ENCODE peak calls at places on chromosomes 4 and X, in nine cellular contexts. D, W, H, E, Z, P, V, R and I are unnamed samples.

GRCh38 chr4:98741952-98742351 is 83.5 kb upstream of the TSPAN5 start:
- DNase-seq in H (no peak), R (no peak), P (no peak), D (no peak), E (no peak), W (no peak), Z (no peak), V (no peak), I (no peak)

GRCh38 chrX:100350704-100351489 is 59.2 kb downstream of the PCDH19 start:
- DNase-seq in H (no peak), R (no peak), P (no peak), E (no peak), W (no peak), D (no peak), Z (no peak), V (no peak), I (no peak)

GRCh38 chr4:8238515-8239053 is 31.0 kb upstream of the HTRA3 start:
- DNase-seq in V (no peak), Z (no peak), E (no peak), W (no peak), D (peak; percentile 21), P (no peak), H (no peak), R (no peak), I (peak; percentile 87)

GRCh38 chr4:11704136-11704535 is 275.4 kb upstream of the HS3ST1 start:
- DNase-seq in D (no peak), R (no peak), Z (no peak), E (no peak), H (no peak), P (no peak), V (no peak), W (no peak), I (no peak)

GRCh38 chr4:99653921-99654890 is 3.4 kb downstream of the C4orf54 start:
- DNase-seq in D (no peak), W (no peak), Z (no peak), E (no peak), P (no peak), V (no peak), H (no peak), R (no peak), I (peak; percentile 36)

GRCh38 chr4:39362827-39363226 is 3.3 kb downstream of the RFC1 start:
- DNase-seq in Z (no peak), D (no peak), W (no peak), P (peak; percentile 79), V (no peak), E (peak; percentile 72), R (no peak), H (no peak), I (no peak)

GRCh38 chrX:99077099-99077498 is 1333.0 kb downstream of the PCDH19 start:
- DNase-seq in R (no peak), W (no peak), P (no peak), Z (no peak), V (no peak), H (no peak), E (no peak), D (no peak), I (no peak)

GRCh38 chr4:147362868-147363440 is 117.9 kb upstream of the EDNRA start:
- DNase-seq in D (peak; percentile 51), W (peak; percentile 90), P (peak; percentile 96), Z (peak; percentile 89), E (no peak), V (no peak), H (peak; percentile 22), R (no peak), I (no peak)

GRCh38 chr4:1521821-1522361 is 115.6 kb upstream of the NKX1-1 start:
- DNase-seq in V (no peak), E (no peak), R (peak; percentile 67), D (no peak), H (no peak), W (no peak), P (no peak), Z (no peak), I (no peak)

GRCh38 chr4:32776435-32777203 is 2056.4 kb downstream of the PCDH7 start:
- DNase-seq in D (no peak), H (no peak), E (no peak), W (no peak), V (no peak), P (no peak), R (no peak), Z (no peak), I (no peak)

GRCh38 chrX:29530520-29530919 is 684.8 kb upstream of the MAGEB2 start:
- DNase-seq in W (peak; percentile 70), R (no peak), D (no peak), P (peak; percentile 57), Z (peak; percentile 63), H (no peak), E (peak; percentile 3), V (peak; percentile 13), I (peak; percentile 21)

GRCh38 chrX:41824551-41824950 is 98.8 kb downstream of the CASK start:
- DNase-seq in P (peak; percentile 35), W (peak; percentile 36), H (no peak), D (no peak), E (no peak), V (no peak), R (no peak), Z (peak; percentile 34), I (no peak)

GRCh38 chr4:52105276-52105675 is 54.2 kb downstream of the SPATA18 start:
- DNase-seq in V (no peak), W (no peak), H (no peak), D (no peak), P (no peak), Z (no peak), E (no peak), R (no peak), I (no peak)

GRCh38 chrX:108437789-108438623 is at the start of gene COL4A6:
- DNase-seq in R (no peak), H (peak; percentile 13), Z (no peak), D (no peak), W (no peak), P (no peak), V (no peak), E (no peak), I (no peak)
- H3K4me3 ChIP-seq in R (no peak within 1 kb of the TSS), H (no peak within 1 kb of the TSS), Z (peak within 1 kb of the TSS; percentile 42), D (no peak within 1 kb of the TSS), W (peak within 1 kb of the TSS; percentile 61), P (peak within 1 kb of the TSS; percentile 93), V (no peak within 1 kb of the TSS), E (peak within 1 kb of the TSS; percentile 73), I (no peak within 1 kb of the TSS)

GRCh38 chr4:105197777-105198176 is 51.1 kb downstream of the TET2 start:
- DNase-seq in E (no peak), W (no peak), V (no peak), Z (no peak), R (no peak), H (no peak), P (no peak), D (no peak), I (no peak)

GRCh38 chr4:105194328-105195231 is 47.9 kb downstream of the TET2 start:
- DNase-seq in P (peak; percentile 43), E (no peak), R (no peak), H (no peak), V (no peak), W (peak; percentile 29), D (no peak), Z (no peak), I (no peak)

GRCh38 chr4:105198541-105198940 is 51.9 kb downstream of the TET2 start:
- DNase-seq in D (no peak), P (no peak), E (no peak), W (no peak), Z (no peak), R (no peak), H (no peak), V (no peak), I (no peak)

GRCh38 chr4:105192910-105193309 is 46.2 kb downstream of the TET2 start:
- DNase-seq in Z (no peak), D (no peak), E (no peak), P (no peak), R (no peak), V (no peak), H (no peak), W (no peak), I (no peak)

DNA sequence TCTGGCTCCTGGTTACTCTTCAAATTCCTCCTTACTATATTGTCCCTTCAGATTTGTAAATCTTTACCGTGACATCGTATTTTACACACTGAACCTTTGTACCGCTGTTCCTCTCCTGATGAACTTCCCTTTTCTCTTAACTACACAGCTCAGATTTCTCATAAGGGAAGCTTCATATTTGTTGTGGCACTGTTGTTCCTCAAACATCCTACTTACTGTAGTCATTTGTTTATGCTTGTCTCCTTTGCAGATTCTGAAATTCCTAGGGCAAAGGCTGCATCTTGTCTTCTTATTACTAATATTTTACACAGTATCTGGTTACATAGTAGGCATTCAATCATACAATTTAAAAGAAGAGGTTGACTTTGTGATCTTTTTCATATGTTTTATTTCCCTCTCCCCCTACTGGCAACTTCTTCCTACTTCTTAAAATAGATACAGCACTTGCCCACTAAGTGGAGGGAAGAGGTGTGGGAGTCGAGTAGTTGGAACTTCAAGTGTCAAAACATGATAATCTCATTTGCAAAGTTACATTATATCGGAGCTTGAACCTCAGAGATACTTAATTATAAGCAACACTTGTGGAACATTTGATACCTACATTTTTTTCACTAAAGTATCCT is 50.0 kb downstream of the TET2 start:
- DNase-seq in D (no peak), R (no peak), E (no peak), W (no peak), P (peak; percentile 34), Z (peak; percentile 15), V (no peak), H (no peak), I (no peak)
- TF ChIP-seq CTCF in D (peak; percentile 10), R (no peak), E (peak; percentile 53), W (peak; percentile 34), P (peak; percentile 37), Z (peak; percentile 40), V (peak; percentile 24), H (no peak), I (peak; percentile 30)

GRCh38 chr4:185754961-185755360 is 57.0 kb downstream of the SORBS2 start:
- DNase-seq in D (no peak), V (no peak), W (no peak), Z (no peak), R (no peak), H (no peak), E (no peak), P (no peak), I (no peak)

GRCh38 chr4:185755451-185755850 is 56.5 kb downstream of the SORBS2 start:
- DNase-seq in P (no peak), Z (no peak), R (no peak), V (no peak), W (no peak), D (no peak), H (no peak), E (no peak), I (no peak)

GRCh38 chr4:185761352-185762235 is 50.4 kb downstream of the SORBS2 start:
- DNase-seq in V (no peak), H (no peak), Z (peak; percentile 61), E (no peak), P (peak; percentile 19), D (no peak), R (no peak), W (peak; percentile 69), I (no peak)

GRCh38 chr4:185752881-185753280 is 59.1 kb downstream of the SORBS2 start:
- DNase-seq in P (no peak), D (no peak), V (no peak), R (no peak), W (no peak), E (no peak), H (no peak), Z (no peak), I (no peak)

GRCh38 chr4:185758807-185759206 is 53.2 kb downstream of the SORBS2 start:
- DNase-seq in R (no peak), W (no peak), E (no peak), P (no peak), Z (no peak), V (no peak), H (no peak), D (no peak), I (no peak)
- H3K4me3 ChIP-seq in R (no peak overlapping the region), W (no peak overlapping the region), E (no peak overlapping the region), P (no peak overlapping the region), Z (no peak overlapping the region), V (no peak overlapping the region), H (no peak overlapping the region), D (no peak overlapping the region), I (no peak overlapping the region)

GRCh38 chr4:13933163-13933562 is 305.6 kb upstream of the BOD1L1 start:
- DNase-seq in E (no peak), W (peak; percentile 43), R (no peak), P (peak; percentile 24), H (no peak), D (no peak), Z (peak; percentile 57), V (peak; percentile 55), I (no peak)
- TF ChIP-seq CTCF in E (peak; percentile 23), W (peak; percentile 12), R (no peak), P (no peak), H (no peak), D (no peak), Z (peak; percentile 22), V (peak; percentile 30), I (peak; percentile 43)